ENCODE peak calls at places on chromosomes 11 and 22, in four cellular contexts. G is neuronal stem cell, M is A673, B is small intestine. S is an unnamed sample. For H3K27me3, the result is how much of the 10 kb centered on the place peaks cover.

GRCh38 chr11:66339163-66339675 is 3.0 kb upstream of the RIN1 start:
- DNase-seq in G (no peak), B (no peak), M (no peak), S (no peak)

GRCh38 chr22:39253427-39254070 is 8.8 kb upstream of the PDGFB start:
- DNase-seq in M (no peak), B (peak), G (no peak), S (no peak)

GRCh38 chr22:47067911-47068654 is 305.6 kb downstream of the TBC1D22A start:
- DNase-seq in M (no peak), G (no peak), B (no peak), S (no peak)

GRCh38 chr11:125945011-125945796 is 640 bp upstream of the VSIG10L2 start:
- DNase-seq in M (no peak), G (no peak), B (no peak), S (no peak)

GRCh38 chr22:25806579-25806978 is 64.6 kb downstream of the MYO18B start:
- DNase-seq in M (no peak), B (no peak), G (no peak), S (no peak)

GRCh38 chr11:75714211-75714610 is 3.4 kb upstream of the MOGAT2 start:
- DNase-seq in M (no peak), B (no peak), G (no peak), S (no peak)

GRCh38 chr22:20433191-20433590 is 4.4 kb downstream of the SCARF2 start:
- DNase-seq in B (no peak), G (no peak), M (no peak), S (no peak)

GRCh38 chr22:45007247-45007945 is 2.4 kb downstream of the PHF21B start:
- DNase-seq in G (peak), B (no peak), M (peak), S (no peak)

GRCh38 chr22:44181033-44181911 is 547 bp downstream of the PARVG start:
- DNase-seq in G (no peak), M (peak), B (peak), S (no peak)

GRCh38 chr11:884578-885070 is 26.0 kb downstream of the CHID1 start:
- DNase-seq in B (no peak), M (no peak), G (no peak), S (no peak)

GRCh38 chr11:111960916-111961315 is 23.8 kb downstream of the DIXDC1 start:
- DNase-seq in B (peak), G (no peak), M (no peak), S (no peak)

GRCh38 chr11:94112182-94112960 is 16.3 kb upstream of the PANX1 start:
- DNase-seq in G (no peak), M (no peak), B (no peak), S (no peak)

GRCh38 chr11:8544807-8545206 is 49.2 kb downstream of the STK33 start:
- DNase-seq in G (no peak), M (no peak), B (no peak), S (no peak)

GRCh38 chr11:131370090-131370751 is at the start of gene NTM:
- DNase-seq in G (peak), B (peak), M (no peak), S (peak)

GRCh38 chr11:33045551-33046255 is 6.3 kb downstream of the TCP11L1 start:
- DNase-seq in M (peak), G (no peak), B (peak), S (no peak)

GRCh38 chr22:24473278-24473677 is 21.9 kb upstream of the UPB1 start:
- DNase-seq in M (no peak), B (no peak), G (no peak), S (no peak)

GRCh38 chr11:105789579-105789978 is 179.7 kb downstream of the GRIA4 start:
- DNase-seq in G (no peak), M (no peak), B (no peak), S (no peak)

GRCh38 chr22:36858966-36859365 is 1.8 kb upstream of the NCF4 start:
- DNase-seq in G (no peak), M (no peak), B (no peak), S (no peak)

GRCh38 chr22:37059876-37060449 is 8.4 kb downstream of the KCTD17 start:
- DNase-seq in M (no peak), B (no peak), G (no peak), S (no peak)

GRCh38 chr11:60130496-60130895 is 42.0 kb downstream of the MS4A2 start:
- DNase-seq in M (peak), B (peak), G (peak), S (no peak)

GRCh38 chr11:27646051-27646818 is 54.0 kb downstream of the BDNF start:
- DNase-seq in G (no peak), B (no peak), M (no peak), S (no peak)

GRCh38 chr11:33668468-33668825 is 32.2 kb downstream of the C11orf91 start:
- DNase-seq in M (peak), B (no peak), G (no peak), S (no peak)

GRCh38 chr22:43734370-43735005 is 77.6 kb downstream of the EFCAB6 start:
- DNase-seq in G (no peak), M (no peak), B (no peak), S (no peak)

GRCh38 chr11:64298966-64299846 is 952 bp upstream of the CATSPERZ start:
- DNase-seq in B (no peak), G (no peak), M (no peak), S (no peak)

GRCh38 chr11:86800076-86800955 is at the start of gene PRSS23:
- DNase-seq in B (peak), M (peak), G (peak), S (peak)

GRCh38 chr22:46736705-46737104 is 1.3 kb downstream of the CERK start:
- DNase-seq in B (no peak), G (no peak), M (no peak), S (no peak)

GRCh38 chr11:36452231-36452630 is 57.8 kb downstream of the TRAF6 start:
- DNase-seq in G (no peak), B (no peak), M (no peak), S (no peak)

GRCh38 chr22:48849513-48849912 is 978.2 kb downstream of the BRD1 start:
- DNase-seq in B (no peak), G (no peak), M (no peak), S (no peak)

GRCh38 chr11:130089669-130090063 is 20.0 kb downstream of the APLP2 start:
- DNase-seq in G (no peak), M (no peak), B (no peak), S (no peak)

GRCh38 chr22:38347944-38348750 is 30.9 kb upstream of the CSNK1E start:
- DNase-seq in G (no peak), B (peak), M (no peak), S (no peak)

GRCh38 chr11:65334696-65335295 is 1.1 kb downstream of the DPF2 start:
- DNase-seq in B (no peak), M (no peak), G (no peak), S (no peak)

GRCh38 chr22:22362311-22362710 is 117.7 kb downstream of the VPREB1 start:
- DNase-seq in M (no peak), B (no peak), G (no peak), S (no peak)
- H3K27me3 ChIP-seq in M (under half), B (under half), G (under half), S (under half)

GRCh38 chr22:27576815-27577564 is 224.6 kb downstream of the MN1 start:
- DNase-seq in B (no peak), M (peak), G (no peak), S (no peak)

GRCh38 chr22:27581241-27581640 is 220.3 kb downstream of the MN1 start:
- DNase-seq in G (no peak), B (no peak), M (no peak), S (no peak)

GRCh38 chr22:27580311-27580897 is 221.2 kb downstream of the MN1 start:
- DNase-seq in M (no peak), B (no peak), G (no peak), S (no peak)

GRCh38 chr22:27577570-27577969 is 224.0 kb downstream of the MN1 start:
- DNase-seq in G (no peak), B (no peak), M (no peak), S (no peak)

GRCh38 chr22:27578937-27579617 is 222.5 kb downstream of the MN1 start:
- DNase-seq in M (no peak), B (no peak), G (no peak), S (no peak)
- H3K27me3 ChIP-seq in M (under half), B (under half), G (under half), S (under half)

GRCh38 chr11:17477361-17477760 is 716 bp upstream of the ABCC8 start:
- DNase-seq in M (no peak), G (no peak), B (no peak), S (no peak)

GRCh38 chr11:17477084-17477333 is 364 bp upstream of the ABCC8 start:
- DNase-seq in M (no peak), B (no peak), G (no peak), S (no peak)

GRCh38 chr11:17478064-17478463 is 1.4 kb upstream of the ABCC8 start:
- DNase-seq in M (no peak), B (no peak), G (no peak), S (no peak)

GRCh38 chr11:17481905-17482304 is 5.3 kb upstream of the ABCC8 start:
- DNase-seq in G (no peak), B (no peak), M (no peak), S (no peak)

DNA sequence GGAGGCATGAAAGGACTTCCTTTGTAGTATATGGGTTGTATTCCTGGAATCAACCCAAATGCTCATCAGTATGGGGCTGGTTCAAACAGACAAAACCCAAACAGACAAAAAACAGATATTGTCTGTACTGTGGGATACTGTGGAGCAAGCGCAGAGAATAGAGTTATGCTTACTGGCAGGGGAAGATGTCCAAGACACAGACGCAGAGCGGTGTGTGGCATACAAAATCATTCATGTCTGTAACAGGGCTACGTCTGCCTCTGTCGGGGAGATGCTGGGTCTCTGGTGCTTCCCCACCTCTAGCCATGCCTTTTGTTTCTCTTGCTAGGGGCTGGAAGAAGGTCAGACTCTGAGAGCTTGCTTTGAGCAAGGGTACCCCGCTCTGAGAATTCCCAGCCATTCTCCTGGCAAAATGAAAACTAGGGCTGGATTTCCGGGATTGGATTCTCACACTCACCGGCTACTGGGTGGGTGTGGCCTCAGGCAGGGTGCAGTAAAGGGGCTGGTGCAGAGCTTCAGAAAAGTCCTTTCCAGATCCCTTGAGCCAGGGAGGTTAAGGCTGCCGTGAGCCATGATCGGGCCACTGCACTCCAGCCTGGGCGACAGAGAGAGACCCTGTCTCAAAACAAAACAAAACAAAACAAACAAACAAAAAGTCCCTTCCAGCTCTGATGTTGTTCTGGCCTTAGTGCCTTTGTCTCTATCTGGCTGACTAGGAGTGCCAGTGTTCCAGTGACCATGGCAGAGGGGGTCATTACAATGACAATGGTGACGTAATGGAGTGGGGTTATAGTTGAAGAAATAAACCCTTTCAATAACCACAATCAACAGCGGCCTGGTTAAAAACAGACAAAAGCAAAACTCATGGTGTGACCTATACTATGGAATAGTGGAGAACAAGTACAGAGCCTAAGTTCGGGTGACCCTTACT is 2.9 kb upstream of the ABCC8 start:
- DNase-seq in G (peak), M (peak), B (peak), S (no peak)
- H3K27me3 ChIP-seq in G (under half), M (under half), B (under half), S (under half)

DNA sequence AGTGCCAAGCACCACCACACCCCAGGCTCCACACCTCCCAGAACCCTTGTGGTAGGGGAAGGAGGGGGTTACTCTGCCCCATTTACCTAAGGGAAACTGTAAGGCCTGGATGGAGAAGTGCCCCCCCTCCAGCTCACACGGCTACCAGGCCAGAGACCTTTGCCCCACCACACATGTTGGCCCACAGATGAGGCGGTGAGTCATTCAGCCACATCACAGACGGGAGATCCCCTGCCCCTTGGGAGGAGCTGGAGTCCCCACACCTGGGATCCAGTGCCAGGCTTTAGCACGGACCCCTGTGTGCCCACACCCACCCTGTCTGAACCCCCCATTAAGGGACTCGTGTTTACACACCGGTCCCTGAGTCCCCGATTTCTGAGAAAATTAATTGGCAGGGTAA is 24.9 kb downstream of the CDKN1C start:
- DNase-seq in G (no peak), M (no peak), B (peak), S (no peak)
- H3K27me3 ChIP-seq in G (under half), M (under half), B (under half), S (under half)

GRCh38 chr11:43950323-43950855 is 8.0 kb downstream of the C11orf96 start:
- DNase-seq in M (no peak), G (no peak), B (no peak), S (no peak)
- H3K27me3 ChIP-seq in M (under half), G (under half), B (under half), S (under half)

GRCh38 chr11:128685383-128686044 is 8.4 kb upstream of the FLI1 start:
- DNase-seq in M (no peak), G (no peak), B (no peak), S (no peak)

GRCh38 chr11:128687321-128687720 is 6.6 kb upstream of the FLI1 start:
- DNase-seq in G (no peak), M (no peak), B (no peak), S (no peak)

GRCh38 chr11:128688031-128688713 is 5.7 kb upstream of the FLI1 start:
- DNase-seq in B (no peak), G (no peak), M (no peak), S (no peak)

GRCh38 chr11:128686045-128686741 is 7.7 kb upstream of the FLI1 start:
- DNase-seq in G (no peak), B (no peak), M (no peak), S (no peak)

DNA sequence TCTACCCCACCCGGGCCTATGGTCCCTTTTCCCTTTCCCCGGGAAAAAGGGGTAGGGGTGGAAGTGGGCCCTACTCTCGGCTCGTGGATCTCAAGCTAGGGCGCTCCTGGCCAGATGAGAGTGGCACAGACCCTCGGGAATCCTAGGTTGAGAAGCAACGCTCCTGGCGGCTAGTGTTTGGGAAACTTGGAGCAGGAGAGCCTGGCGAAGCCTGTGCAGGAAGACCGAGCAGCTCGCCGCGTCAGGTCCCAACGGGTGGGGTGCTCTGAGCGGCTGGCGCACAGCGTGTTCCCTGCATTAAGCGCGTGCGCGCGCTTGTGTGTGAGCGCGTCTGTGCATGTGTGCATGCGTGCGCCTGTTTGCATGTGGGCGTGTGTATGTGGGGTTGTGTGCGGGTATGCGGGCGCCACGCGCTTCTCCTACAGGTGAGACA is 7.1 kb upstream of the FLI1 start:
- DNase-seq in G (no peak), B (peak), M (no peak), S (no peak)
- H3K27me3 ChIP-seq in G (half or more), B (under half), M (half or more), S (under half)

GRCh38 chr11:5703741-5704536 is 14.3 kb downstream of the TRIM22 start:
- DNase-seq in G (no peak), M (no peak), B (no peak), S (no peak)

GRCh38 chr11:5700422-5701064 is 11.0 kb downstream of the TRIM22 start:
- DNase-seq in M (no peak), B (no peak), G (no peak), S (no peak)

GRCh38 chr11:5701184-5701583 is 11.6 kb downstream of the TRIM22 start:
- DNase-seq in M (no peak), B (no peak), G (no peak), S (no peak)

DNA sequence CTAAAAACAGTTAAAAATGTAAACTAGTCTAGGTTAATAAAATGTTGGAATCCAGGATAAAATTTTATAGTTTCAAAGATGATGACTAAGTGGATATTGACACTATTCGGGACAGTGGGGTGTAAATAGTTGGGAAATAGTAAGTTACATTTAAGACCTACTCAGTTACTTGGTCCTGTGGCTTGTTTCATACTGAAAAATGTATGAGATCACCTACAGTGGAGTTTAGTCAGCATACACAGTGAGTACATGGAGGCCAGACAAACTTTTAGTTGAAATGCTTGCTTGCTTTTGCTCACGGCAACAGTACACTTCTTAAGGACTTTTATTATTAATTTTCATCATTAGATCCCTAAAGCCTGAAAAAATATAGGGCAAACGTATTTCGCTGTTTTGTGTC is 16.1 kb downstream of the TRIM22 start:
- DNase-seq in G (no peak), B (no peak), M (no peak), S (no peak)
- H3K27me3 ChIP-seq in G (under half), B (under half), M (under half), S (under half)

GRCh38 chr22:50610041-50610451 is 9.5 kb downstream of the MAPK8IP2 start:
- DNase-seq in B (no peak), G (no peak), M (no peak), S (no peak)
- H3K27me3 ChIP-seq in B (under half), G (under half), M (under half), S (under half)

GRCh38 chr11:120208012-120208441 is 2.8 kb upstream of the OAF start:
- DNase-seq in B (no peak), M (no peak), G (no peak), S (no peak)

GRCh38 chr11:120208777-120209176 is 2.1 kb upstream of the OAF start:
- DNase-seq in B (peak), G (no peak), M (peak), S (peak)

GRCh38 chr11:120210651-120211521 is at the start of gene OAF:
- DNase-seq in G (peak), B (peak), M (peak), S (peak)

GRCh38 chr11:120211522-120212258 is 858 bp downstream of the OAF start:
- DNase-seq in M (no peak), G (no peak), B (peak), S (no peak)

GRCh38 chr11:120209750-120210650 is 832 bp upstream of the OAF start:
- DNase-seq in M (no peak), B (no peak), G (no peak), S (no peak)
- H3K27me3 ChIP-seq in M (under half), B (under half), G (half or more), S (under half)